ENCODE peak calls at places on chromosomes 11 and 22, in ten cellular contexts. One of them, this sample, is unnamed.

GRCh38 chr11:64007629-64008282 is 21.5 kb downstream of the OTUB1 start:
- DNase-seq in choroid plexus epithelial cell: peak
- DNase-seq in brain microvascular endothelial cell: no peak
- DNase-seq in HFF-Myc: no peak
- DNase-seq in SK-N-SH: peak
- DNase-seq in AG04450: no peak
- DNase-seq in AG10803: no peak
- DNase-seq in bronchial epithelial cell: no peak
- DNase-seq in lower leg skin: peak
- DNase-seq in ovary: peak
- DNase-seq in this sample: no peak

GRCh38 chr11:1748467-1749019 is 1.9 kb downstream of the IFITM10 start:
- DNase-seq in brain microvascular endothelial cell: no peak
- DNase-seq in SK-N-SH: peak
- DNase-seq in HFF-Myc: no peak
- DNase-seq in ovary: no peak
- DNase-seq in lower leg skin: no peak
- DNase-seq in AG10803: no peak
- DNase-seq in AG04450: no peak
- DNase-seq in choroid plexus epithelial cell: no peak
- DNase-seq in bronchial epithelial cell: no peak
- DNase-seq in this sample: no peak

GRCh38 chr11:121881806-121882205 is 234.2 kb downstream of the BLID start:
- DNase-seq in ovary: no peak
- DNase-seq in brain microvascular endothelial cell: peak
- DNase-seq in lower leg skin: no peak
- DNase-seq in choroid plexus epithelial cell: peak
- DNase-seq in bronchial epithelial cell: peak
- DNase-seq in AG04450: peak
- DNase-seq in HFF-Myc: no peak
- DNase-seq in SK-N-SH: no peak
- DNase-seq in AG10803: peak
- DNase-seq in this sample: no peak

GRCh38 chr11:20137637-20138036 is 22.6 kb downstream of the DBX1 start:
- DNase-seq in brain microvascular endothelial cell: no peak
- DNase-seq in HFF-Myc: no peak
- DNase-seq in lower leg skin: no peak
- DNase-seq in choroid plexus epithelial cell: no peak
- DNase-seq in bronchial epithelial cell: no peak
- DNase-seq in AG10803: no peak
- DNase-seq in SK-N-SH: no peak
- DNase-seq in AG04450: no peak
- DNase-seq in ovary: no peak
- DNase-seq in this sample: no peak

GRCh38 chr11:92149996-92150395 is 74.6 kb upstream of the FAT3 start:
- DNase-seq in AG04450: no peak
- DNase-seq in lower leg skin: no peak
- DNase-seq in AG10803: peak
- DNase-seq in brain microvascular endothelial cell: no peak
- DNase-seq in ovary: no peak
- DNase-seq in bronchial epithelial cell: no peak
- DNase-seq in choroid plexus epithelial cell: peak
- DNase-seq in HFF-Myc: no peak
- DNase-seq in SK-N-SH: no peak
- DNase-seq in this sample: no peak

GRCh38 chr22:42742940-42743339 is 22.3 kb upstream of the A4GALT start:
- DNase-seq in lower leg skin: no peak
- DNase-seq in brain microvascular endothelial cell: no peak
- DNase-seq in bronchial epithelial cell: no peak
- DNase-seq in AG10803: peak
- DNase-seq in ovary: no peak
- DNase-seq in AG04450: no peak
- DNase-seq in SK-N-SH: no peak
- DNase-seq in HFF-Myc: no peak
- DNase-seq in choroid plexus epithelial cell: no peak
- DNase-seq in this sample: no peak

GRCh38 chr11:84503503-84503902 is 1123.6 kb downstream of the DLG2 start:
- DNase-seq in ovary: no peak
- DNase-seq in HFF-Myc: no peak
- DNase-seq in lower leg skin: no peak
- DNase-seq in SK-N-SH: no peak
- DNase-seq in choroid plexus epithelial cell: no peak
- DNase-seq in bronchial epithelial cell: no peak
- DNase-seq in AG04450: no peak
- DNase-seq in brain microvascular endothelial cell: no peak
- DNase-seq in AG10803: no peak
- DNase-seq in this sample: no peak

GRCh38 chr11:115134886-115135285 is 369.3 kb downstream of the CADM1 start:
- DNase-seq in lower leg skin: no peak
- DNase-seq in brain microvascular endothelial cell: no peak
- DNase-seq in ovary: no peak
- DNase-seq in HFF-Myc: no peak
- DNase-seq in bronchial epithelial cell: no peak
- DNase-seq in AG10803: no peak
- DNase-seq in AG04450: no peak
- DNase-seq in choroid plexus epithelial cell: no peak
- DNase-seq in SK-N-SH: no peak
- DNase-seq in this sample: no peak

GRCh38 chr11:71250512-71251158 is 1.7 kb downstream of the SHANK2 start:
- DNase-seq in brain microvascular endothelial cell: no peak
- DNase-seq in AG04450: no peak
- DNase-seq in SK-N-SH: no peak
- DNase-seq in AG10803: no peak
- DNase-seq in bronchial epithelial cell: no peak
- DNase-seq in lower leg skin: peak
- DNase-seq in HFF-Myc: no peak
- DNase-seq in ovary: no peak
- DNase-seq in choroid plexus epithelial cell: no peak
- DNase-seq in this sample: no peak

GRCh38 chr11:71252782-71253730 is 679 bp upstream of the SHANK2 start:
- DNase-seq in choroid plexus epithelial cell: peak
- DNase-seq in brain microvascular endothelial cell: peak
- DNase-seq in HFF-Myc: no peak
- DNase-seq in AG04450: no peak
- DNase-seq in ovary: no peak
- DNase-seq in AG10803: peak
- DNase-seq in lower leg skin: no peak
- DNase-seq in bronchial epithelial cell: peak
- DNase-seq in SK-N-SH: no peak
- DNase-seq in this sample: no peak

GRCh38 chr11:71251159-71251721 is 1.1 kb downstream of the SHANK2 start:
- DNase-seq in bronchial epithelial cell: no peak
- DNase-seq in choroid plexus epithelial cell: no peak
- DNase-seq in SK-N-SH: peak
- DNase-seq in lower leg skin: peak
- DNase-seq in ovary: no peak
- DNase-seq in AG04450: no peak
- DNase-seq in brain microvascular endothelial cell: no peak
- DNase-seq in AG10803: no peak
- DNase-seq in HFF-Myc: no peak
- DNase-seq in this sample: no peak

GRCh38 chr11:71252434-71252781 is at the start of gene SHANK2:
- DNase-seq in AG10803: no peak
- DNase-seq in choroid plexus epithelial cell: no peak
- DNase-seq in AG04450: no peak
- DNase-seq in bronchial epithelial cell: no peak
- DNase-seq in brain microvascular endothelial cell: no peak
- DNase-seq in lower leg skin: no peak
- DNase-seq in SK-N-SH: peak
- DNase-seq in ovary: no peak
- DNase-seq in HFF-Myc: no peak
- DNase-seq in this sample: no peak

GRCh38 chr11:71251761-71252433 is 480 bp downstream of the SHANK2 start:
- DNase-seq in SK-N-SH: peak
- DNase-seq in bronchial epithelial cell: no peak
- DNase-seq in AG04450: no peak
- DNase-seq in ovary: no peak
- DNase-seq in choroid plexus epithelial cell: no peak
- DNase-seq in AG10803: no peak
- DNase-seq in lower leg skin: peak
- DNase-seq in HFF-Myc: no peak
- DNase-seq in brain microvascular endothelial cell: no peak
- DNase-seq in this sample: peak
- TF ChIP-seq CTCF in SK-N-SH: no peak
- TF ChIP-seq CTCF in bronchial epithelial cell: peak
- TF ChIP-seq CTCF in AG04450: peak
- TF ChIP-seq CTCF in ovary: no peak
- TF ChIP-seq CTCF in choroid plexus epithelial cell: no peak
- TF ChIP-seq CTCF in AG10803: no peak
- TF ChIP-seq CTCF in lower leg skin: no peak
- TF ChIP-seq CTCF in HFF-Myc: no peak
- TF ChIP-seq CTCF in brain microvascular endothelial cell: peak
- TF ChIP-seq CTCF in this sample: no peak

GRCh38 chr22:47266329-47266728 is 503.9 kb downstream of the TBC1D22A start:
- DNase-seq in ovary: no peak
- DNase-seq in brain microvascular endothelial cell: no peak
- DNase-seq in SK-N-SH: no peak
- DNase-seq in HFF-Myc: no peak
- DNase-seq in choroid plexus epithelial cell: no peak
- DNase-seq in lower leg skin: no peak
- DNase-seq in AG04450: no peak
- DNase-seq in bronchial epithelial cell: no peak
- DNase-seq in AG10803: no peak
- DNase-seq in this sample: no peak

GRCh38 chr22:47269689-47270088 is 507.2 kb downstream of the TBC1D22A start:
- DNase-seq in bronchial epithelial cell: no peak
- DNase-seq in ovary: no peak
- DNase-seq in choroid plexus epithelial cell: no peak
- DNase-seq in lower leg skin: no peak
- DNase-seq in HFF-Myc: no peak
- DNase-seq in brain microvascular endothelial cell: no peak
- DNase-seq in SK-N-SH: no peak
- DNase-seq in AG04450: no peak
- DNase-seq in AG10803: no peak
- DNase-seq in this sample: no peak

GRCh38 chr22:47270463-47271135 is 508.1 kb downstream of the TBC1D22A start:
- DNase-seq in AG04450: no peak
- DNase-seq in HFF-Myc: no peak
- DNase-seq in brain microvascular endothelial cell: no peak
- DNase-seq in SK-N-SH: no peak
- DNase-seq in bronchial epithelial cell: no peak
- DNase-seq in AG10803: no peak
- DNase-seq in ovary: no peak
- DNase-seq in choroid plexus epithelial cell: no peak
- DNase-seq in lower leg skin: no peak
- DNase-seq in this sample: no peak

DNA sequence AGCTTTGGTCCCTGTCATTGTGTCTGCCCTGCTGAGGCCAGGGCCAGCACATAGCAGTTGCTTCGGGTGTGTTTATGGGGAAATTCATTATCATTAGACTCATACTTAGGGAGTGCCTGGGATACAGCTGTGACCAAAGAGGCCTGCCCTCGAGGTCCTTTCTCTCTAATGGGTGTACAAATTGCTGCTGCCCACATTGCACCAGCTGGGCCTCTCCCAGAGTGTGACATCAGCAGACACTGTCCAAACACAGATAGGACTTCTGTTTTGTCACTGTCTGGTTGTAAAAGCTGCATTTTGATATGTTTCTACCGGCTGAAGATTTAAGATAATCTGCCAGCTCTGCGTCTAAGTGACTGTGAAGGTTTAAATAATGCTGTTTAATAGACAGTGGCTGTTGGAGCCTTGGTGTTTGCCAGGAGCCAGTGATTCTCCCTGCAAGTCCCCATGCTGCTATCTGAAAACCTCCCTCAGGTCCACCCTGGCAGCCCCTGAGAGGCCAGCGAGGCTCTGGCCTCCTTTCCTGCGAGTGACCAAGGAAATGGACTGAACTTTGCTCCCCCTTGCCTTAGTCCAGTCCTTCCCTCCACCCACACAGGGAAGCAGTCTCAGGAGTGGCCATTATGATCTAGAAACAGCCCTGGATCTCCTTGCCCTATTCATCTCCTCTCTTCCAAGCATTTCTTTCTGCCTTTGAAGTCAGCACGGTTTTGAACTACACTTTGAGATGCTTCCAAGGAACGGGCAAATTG is 505.3 kb downstream of the TBC1D22A start:
- DNase-seq in HFF-Myc: no peak
- DNase-seq in lower leg skin: no peak
- DNase-seq in SK-N-SH: no peak
- DNase-seq in brain microvascular endothelial cell: no peak
- DNase-seq in choroid plexus epithelial cell: no peak
- DNase-seq in bronchial epithelial cell: no peak
- DNase-seq in AG10803: no peak
- DNase-seq in ovary: no peak
- DNase-seq in AG04450: no peak
- DNase-seq in this sample: no peak
- H3K4me3 ChIP-seq in HFF-Myc: no peak
- H3K4me3 ChIP-seq in lower leg skin: no peak
- H3K4me3 ChIP-seq in SK-N-SH: no peak
- H3K4me3 ChIP-seq in brain microvascular endothelial cell: no peak
- H3K4me3 ChIP-seq in choroid plexus epithelial cell: no peak
- H3K4me3 ChIP-seq in bronchial epithelial cell: no peak
- H3K4me3 ChIP-seq in AG10803: no peak
- H3K4me3 ChIP-seq in ovary: no peak
- H3K4me3 ChIP-seq in AG04450: no peak
- H3K4me3 ChIP-seq in this sample: no peak

GRCh38 chr22:27439131-27439530 is 362.4 kb downstream of the MN1 start:
- DNase-seq in ovary: no peak
- DNase-seq in SK-N-SH: no peak
- DNase-seq in lower leg skin: no peak
- DNase-seq in choroid plexus epithelial cell: no peak
- DNase-seq in HFF-Myc: no peak
- DNase-seq in bronchial epithelial cell: no peak
- DNase-seq in brain microvascular endothelial cell: no peak
- DNase-seq in AG04450: no peak
- DNase-seq in AG10803: no peak
- DNase-seq in this sample: no peak

GRCh38 chr22:27436591-27436990 is 365.0 kb downstream of the MN1 start:
- DNase-seq in choroid plexus epithelial cell: no peak
- DNase-seq in AG04450: no peak
- DNase-seq in HFF-Myc: no peak
- DNase-seq in lower leg skin: no peak
- DNase-seq in SK-N-SH: no peak
- DNase-seq in AG10803: no peak
- DNase-seq in brain microvascular endothelial cell: no peak
- DNase-seq in bronchial epithelial cell: no peak
- DNase-seq in ovary: no peak
- DNase-seq in this sample: no peak

GRCh38 chr22:27435839-27436581 is 365.5 kb downstream of the MN1 start:
- DNase-seq in AG10803: peak
- DNase-seq in bronchial epithelial cell: peak
- DNase-seq in lower leg skin: peak
- DNase-seq in ovary: peak
- DNase-seq in SK-N-SH: peak
- DNase-seq in HFF-Myc: peak
- DNase-seq in choroid plexus epithelial cell: peak
- DNase-seq in brain microvascular endothelial cell: peak
- DNase-seq in AG04450: peak
- DNase-seq in this sample: no peak

GRCh38 chr22:27437570-27437969 is 364.0 kb downstream of the MN1 start:
- DNase-seq in AG04450: no peak
- DNase-seq in AG10803: no peak
- DNase-seq in brain microvascular endothelial cell: no peak
- DNase-seq in SK-N-SH: no peak
- DNase-seq in lower leg skin: no peak
- DNase-seq in choroid plexus epithelial cell: no peak
- DNase-seq in ovary: no peak
- DNase-seq in bronchial epithelial cell: no peak
- DNase-seq in HFF-Myc: no peak
- DNase-seq in this sample: no peak

GRCh38 chr22:27438271-27438980 is 363.1 kb downstream of the MN1 start:
- DNase-seq in ovary: peak
- DNase-seq in brain microvascular endothelial cell: no peak
- DNase-seq in AG04450: no peak
- DNase-seq in bronchial epithelial cell: no peak
- DNase-seq in SK-N-SH: peak
- DNase-seq in HFF-Myc: no peak
- DNase-seq in choroid plexus epithelial cell: peak
- DNase-seq in AG10803: peak
- DNase-seq in lower leg skin: no peak
- DNase-seq in this sample: no peak
- TF ChIP-seq CTCF in ovary: no peak
- TF ChIP-seq CTCF in brain microvascular endothelial cell: peak
- TF ChIP-seq CTCF in AG04450: peak
- TF ChIP-seq CTCF in bronchial epithelial cell: no peak
- TF ChIP-seq CTCF in SK-N-SH: no peak
- TF ChIP-seq CTCF in HFF-Myc: no peak
- TF ChIP-seq CTCF in choroid plexus epithelial cell: peak
- TF ChIP-seq CTCF in AG10803: no peak
- TF ChIP-seq CTCF in lower leg skin: no peak
- TF ChIP-seq CTCF in this sample: no peak

DNA sequence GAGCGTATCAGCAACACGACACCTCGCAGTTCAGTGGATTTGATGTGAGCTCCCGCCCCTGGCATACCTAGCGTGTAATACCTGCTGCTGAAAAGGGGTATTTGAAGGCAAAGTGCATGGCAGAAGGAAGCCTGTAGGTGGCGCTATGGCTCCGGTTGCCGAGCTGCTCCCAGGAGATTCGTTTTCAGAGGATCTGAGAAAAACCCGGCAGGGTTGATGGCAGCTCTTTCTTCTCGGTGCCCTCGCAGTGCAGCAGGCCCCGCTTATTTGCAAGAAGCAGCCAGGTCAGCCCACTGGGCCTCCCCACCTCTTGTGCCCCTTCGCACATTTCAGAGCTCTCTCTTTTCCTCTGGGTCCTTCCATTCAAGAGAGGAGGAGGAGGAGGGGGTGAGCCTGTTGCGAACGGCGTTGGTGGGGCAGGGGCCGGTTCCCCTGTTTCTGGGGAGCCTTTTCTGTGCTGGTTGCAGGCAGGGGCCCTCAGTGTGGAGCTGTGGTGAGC is 85.2 kb upstream of the SYT13 start:
- DNase-seq in ovary: peak
- DNase-seq in lower leg skin: peak
- DNase-seq in choroid plexus epithelial cell: peak
- DNase-seq in AG04450: peak
- DNase-seq in bronchial epithelial cell: peak
- DNase-seq in brain microvascular endothelial cell: peak
- DNase-seq in AG10803: peak
- DNase-seq in SK-N-SH: peak
- DNase-seq in HFF-Myc: no peak
- DNase-seq in this sample: peak
- H3K4me3 ChIP-seq in ovary: no peak
- H3K4me3 ChIP-seq in lower leg skin: no peak
- H3K4me3 ChIP-seq in choroid plexus epithelial cell: no peak
- H3K4me3 ChIP-seq in AG04450: no peak
- H3K4me3 ChIP-seq in bronchial epithelial cell: no peak
- H3K4me3 ChIP-seq in brain microvascular endothelial cell: peak
- H3K4me3 ChIP-seq in AG10803: no peak
- H3K4me3 ChIP-seq in SK-N-SH: no peak
- H3K4me3 ChIP-seq in HFF-Myc: no peak
- H3K4me3 ChIP-seq in this sample: no peak